ENCODE peak calls at places on chromosomes 12 and 14, in ten cellular contexts. P is omental fat pad; L is Daoy; A is LoVo; J is T-helper 22 cell; I is stimulated activated CD4-positive, alpha-beta T cell treated with anti-CD3 and anti-CD28 coated beads, Interleukin-1b, Interleukin-23, amount 100 ng/mL, for 1 hour; X is EL; V is mucosa of gallbladder; G is CD8-positive, alpha-beta memory T cell; S is activated CD8-positive, alpha-beta memory T cell treated with anti-CD3 and anti-CD28 coated beads for 24 hours. Y is an unnamed sample.

GRCh38 chr14:54447231-54447692 is 6.1 kb upstream of the CNIH1 start:
- DNase-seq in L (no peak), A (peak; percentile 73), G (no peak), S (no peak), I (no peak), J (no peak), P (no peak), V (peak; percentile 51), X (peak; percentile 21), Y (no peak)

GRCh38 chr12:92585106-92585775 is 117.5 kb upstream of the PLEKHG7 start:
- DNase-seq in V (no peak), A (no peak), P (no peak), X (no peak), G (no peak), L (no peak), I (no peak), S (no peak), J (no peak), Y (no peak)

GRCh38 chr12:3293446-3294161 is 197.4 kb upstream of the PRMT8 start:
- DNase-seq in I (no peak), S (no peak), P (no peak), L (peak; percentile 70), G (no peak), X (peak; percentile 24), J (no peak), A (no peak), V (no peak), Y (no peak)

GRCh38 chr12:121575952-121576615 is 4.7 kb downstream of the KDM2B start:
- DNase-seq in L (no peak), P (no peak), J (no peak), V (no peak), G (no peak), A (no peak), X (no peak), I (no peak), S (no peak), Y (no peak)

GRCh38 chr14:27605298-27605697 is 1007.5 kb upstream of the NOVA1 start:
- DNase-seq in V (no peak), G (no peak), P (no peak), L (peak; percentile 43), X (no peak), J (no peak), S (no peak), A (no peak), I (no peak), Y (no peak)

GRCh38 chr12:65926119-65927004 is 102.1 kb downstream of the HMGA2 start:
- DNase-seq in A (peak; percentile 41), X (no peak), L (no peak), V (no peak), I (no peak), S (no peak), J (no peak), P (no peak), G (no peak), Y (no peak)

GRCh38 chr14:104011824-104012517 is 69.6 kb upstream of the RD3L start:
- DNase-seq in V (peak; percentile 27), A (peak; percentile 18), G (no peak), X (no peak), J (no peak), I (no peak), S (no peak), L (no peak), P (no peak), Y (no peak)

GRCh38 chr12:69553626-69554248 is 31.5 kb upstream of the CCT2 start:
- DNase-seq in V (peak; percentile 18), J (no peak), G (no peak), I (no peak), P (no peak), X (peak; percentile 72), A (peak; percentile 28), L (peak; percentile 56), S (no peak), Y (no peak)

Y was measured in esophagus muscularis mucosa.